ENCODE peak calls at places on chromosomes 5 and 9, in four cellular contexts. X, P, Z and T are unnamed samples.

GRCh38 chr5:181042036-181042435 is 2.0 kb downstream of the BTNL9 start:
- DNase-seq in X (no peak), P (no peak), Z (no peak), T (no peak)

GRCh38 chr9:89984214-89984613 is 379.4 kb downstream of the GADD45G start:
- DNase-seq in X (no peak), P (peak; percentile 16), Z (no peak), T (no peak)

GRCh38 chr9:70479880-70480291 is 65.4 kb upstream of the KLF9 start:
- DNase-seq in X (no peak), P (peak; percentile 83), Z (peak; percentile 46), T (peak; percentile 48)

GRCh38 chr9:4750021-4750673 is 9.1 kb upstream of the AK3 start:
- DNase-seq in X (no peak), P (peak; percentile 54), Z (no peak), T (no peak)

GRCh38 chr5:158126442-158127399 is 267.8 kb upstream of the CLINT1 start:
- DNase-seq in X (no peak), P (peak; percentile 93), Z (no peak), T (no peak)

GRCh38 chr9:97735070-97735600 is 38.0 kb upstream of the XPA start:
- DNase-seq in X (no peak), P (peak; percentile 91), Z (no peak), T (no peak)

GRCh38 chr5:74370168-74370567 is 270.4 kb downstream of the ENC1 start:
- DNase-seq in X (no peak), P (no peak), Z (no peak), T (no peak)

GRCh38 chr9:124040935-124041816 is 29.6 kb downstream of the LHX2 start:
- DNase-seq in X (no peak), P (peak; percentile 65), Z (peak; percentile 67), T (peak; percentile 58)

GRCh38 chr9:127027694-127028093 is 94.7 kb downstream of the ANGPTL2 start:
- DNase-seq in X (no peak), P (no peak), Z (no peak), T (no peak)

GRCh38 chr9:91948423-91949292 is 1.4 kb downstream of the ROR2 start:
- DNase-seq in X (no peak), P (peak; percentile 81), Z (peak; percentile 77), T (peak; percentile 66)

GRCh38 chr5:115246361-115246991 is 16.2 kb downstream of the PGGT1B start:
- DNase-seq in X (no peak), P (peak; percentile 73), Z (no peak), T (no peak)

GRCh38 chr5:59943721-59944120 is 50.2 kb upstream of the PDE4D start:
- DNase-seq in X (no peak), P (peak; percentile 86), Z (no peak), T (peak; percentile 13)

GRCh38 chr5:150428106-150428876 is 15.6 kb upstream of the CD74 start:
- DNase-seq in X (no peak), P (peak; percentile 62), Z (no peak), T (peak; percentile 67)

GRCh38 chr5:172778223-172778814 is 7.3 kb upstream of the DUSP1 start:
- DNase-seq in X (peak; percentile 73), P (peak; percentile 35), Z (no peak), T (peak; percentile 70)

GRCh38 chr5:176543428-176544182 is 5.5 kb upstream of the CDHR2 start:
- DNase-seq in X (no peak), P (peak; percentile 93), Z (peak; percentile 73), T (peak; percentile 88)

GRCh38 chr9:132994410-132995120 is 16.1 kb downstream of the GFI1B start:
- DNase-seq in X (no peak), P (no peak), Z (no peak), T (peak; percentile 36)

GRCh38 chr9:34556951-34557350 is 32.6 kb downstream of the CNTFR start:
- DNase-seq in X (no peak), P (no peak), Z (no peak), T (no peak)